ENCODE peak calls at places on chromosomes 3 and 15, in six cellular contexts. Z is DND-41, B is PC-3, T is HepG2, R is neural progenitor cell, A is fibroblast of lung. I is an unnamed sample. For H4K20me1, the result is how much of the 10 kb centered on the place peaks cover.

GRCh38 chr3:7038394-7038793 is 177.5 kb downstream of the GRM7 start:
- DNase-seq in Z (no peak), B (no peak), T (no peak), R (no peak), A (no peak), I (no peak)

GRCh38 chr3:149534671-149535394 is 60.3 kb downstream of the TM4SF4 start:
- DNase-seq in Z (no peak), B (no peak), T (no peak), R (no peak), A (peak), I (peak)

GRCh38 chr3:48405971-48406370 is 23.9 kb downstream of the PLXNB1 start:
- DNase-seq in Z (no peak), B (no peak), T (no peak), R (no peak), A (no peak), I (no peak)

GRCh38 chr15:55741592-55742497 is 1.1 kb downstream of the PRTG start:
- DNase-seq in Z (no peak), B (peak), T (peak), R (peak), A (no peak), I (peak)

GRCh38 chr3:66435988-66436387 is 64.8 kb downstream of the LRIG1 start:
- DNase-seq in Z (no peak), B (no peak), T (no peak), R (no peak), A (no peak), I (no peak)

GRCh38 chr15:101579766-101580165 is 72.4 kb downstream of the TM2D3 start:
- DNase-seq in Z (no peak), B (peak), T (no peak), R (no peak), A (peak), I (peak)

GRCh38 chr3:151460774-151461450 is at the start of gene IGSF10:
- DNase-seq in Z (peak), B (no peak), T (no peak), R (peak), A (no peak), I (no peak)

GRCh38 chr3:40741729-40742128 is 217.0 kb downstream of the ZNF621 start:
- DNase-seq in Z (no peak), B (no peak), T (no peak), R (peak), A (peak), I (no peak)

GRCh38 chr3:185322111-185322510 is 40.8 kb upstream of the MAP3K13 start:
- DNase-seq in Z (no peak), B (no peak), T (no peak), R (no peak), A (no peak), I (no peak)

GRCh38 chr3:126419886-126420786 is 25.4 kb downstream of the CFAP100 start:
- DNase-seq in Z (no peak), B (no peak), T (peak), R (no peak), A (no peak), I (no peak)

GRCh38 chr3:14206548-14207177 is 28.0 kb downstream of the LSM3 start:
- DNase-seq in Z (no peak), B (no peak), T (peak), R (no peak), A (no peak), I (no peak)

GRCh38 chr3:128131897-128132646 is 8.5 kb upstream of the RUVBL1 start:
- DNase-seq in Z (no peak), B (no peak), T (peak), R (no peak), A (no peak), I (no peak)
- H4K20me1 ChIP-seq in Z (under half), B (under half), T (under half), R (under half), A (under half), I (under half)

GRCh38 chr15:38459480-38459879 is 5.6 kb downstream of the FAM98B start:
- DNase-seq in Z (no peak), B (no peak), T (no peak), R (no peak), A (no peak), I (no peak)

GRCh38 chr15:38455096-38455495 is 1.2 kb downstream of the FAM98B start:
- DNase-seq in Z (no peak), B (peak), T (no peak), R (no peak), A (peak), I (no peak)

GRCh38 chr15:38453971-38454686 is at the start of gene FAM98B:
- DNase-seq in Z (peak), B (peak), T (peak), R (peak), A (peak), I (peak)

GRCh38 chr15:38458646-38459045 is 4.7 kb downstream of the FAM98B start:
- DNase-seq in Z (no peak), B (no peak), T (no peak), R (no peak), A (no peak), I (no peak)

GRCh38 chr15:38454687-38455071 is 752 bp downstream of the FAM98B start:
- DNase-seq in Z (no peak), B (no peak), T (peak), R (peak), A (peak), I (no peak)
- H3K9ac ChIP-seq in Z (peak), B (peak), T (peak), R (peak), A (peak), I (peak)

DNA sequence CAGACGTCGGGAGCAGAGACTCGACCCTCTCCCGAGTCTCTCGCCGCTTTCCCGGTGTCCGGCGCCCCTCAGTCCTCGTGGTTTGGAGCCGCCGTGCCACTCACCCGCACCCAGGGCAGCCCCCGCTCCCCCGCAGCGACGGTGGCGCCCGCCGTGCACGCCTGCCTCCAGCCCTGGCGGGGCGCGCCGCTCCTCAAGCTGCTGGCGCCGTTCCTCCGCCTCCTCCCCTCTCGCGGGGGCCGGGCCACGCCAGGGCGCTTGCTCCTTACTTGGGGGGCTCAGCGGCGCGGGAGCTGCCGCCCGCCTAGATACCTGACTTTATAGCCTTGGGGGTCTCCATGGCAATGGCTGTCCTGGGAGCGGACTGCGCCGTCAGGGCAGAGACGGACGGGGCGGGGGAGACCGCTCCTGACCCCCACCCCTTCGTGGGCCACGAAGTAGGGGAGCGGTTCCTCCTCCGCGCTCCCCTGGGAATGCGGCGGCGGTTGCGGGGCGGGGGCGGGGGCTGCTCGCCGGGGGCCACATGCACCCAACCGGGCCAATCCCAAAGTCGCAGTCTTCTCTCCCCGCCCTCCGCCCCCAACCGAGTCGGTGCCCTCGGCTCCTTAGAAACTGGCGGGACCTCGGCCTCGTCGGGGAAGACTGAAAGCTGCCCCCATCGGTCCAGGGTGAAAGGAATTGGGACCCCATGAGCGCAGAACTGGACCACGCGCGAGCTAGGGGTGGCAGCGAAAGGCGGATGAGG is at the start of gene ANKRD63:
- DNase-seq in Z (no peak), B (peak), T (no peak), R (peak), A (no peak), I (no peak)
- TF ChIP-seq EZH2 in Z (no peak), B (no peak), T (no peak), R (peak), A (peak), I (peak)

DNA sequence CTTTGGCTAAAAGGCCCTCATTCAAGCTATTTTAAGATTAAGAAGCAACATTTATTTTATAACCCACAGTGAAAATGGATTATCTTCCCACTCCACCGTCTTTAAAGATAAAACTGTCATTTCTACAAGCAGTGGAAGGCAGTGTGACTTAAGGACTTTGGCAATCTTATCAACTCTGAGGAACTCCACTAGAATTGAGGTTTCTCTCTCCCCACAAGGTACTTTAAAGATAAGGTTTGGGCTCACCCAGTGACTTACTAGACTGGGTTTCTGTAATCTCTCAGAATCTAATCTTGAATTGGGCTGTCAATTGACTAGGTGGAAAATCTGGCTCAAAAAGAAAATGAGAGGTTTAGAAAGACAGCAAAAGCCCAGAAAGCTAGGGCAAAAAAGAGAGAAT is 21.7 kb downstream of the ZNF385D start:
- DNase-seq in Z (no peak), B (no peak), T (no peak), R (no peak), A (peak), I (no peak)
- H4K20me1 ChIP-seq in Z (under half), B (under half), T (under half), R (under half), A (under half), I (under half)

GRCh38 chr3:11238057-11238456 is 34.1 kb upstream of the ATG7 start:
- DNase-seq in Z (no peak), B (peak), T (no peak), R (no peak), A (peak), I (peak)
- H3K9ac ChIP-seq in Z (no peak), B (peak), T (no peak), R (no peak), A (peak), I (peak)

GRCh38 chr3:172448661-172449467 is 608 bp upstream of the GHSR start:
- DNase-seq in Z (no peak), B (no peak), T (no peak), R (peak), A (no peak), I (no peak)
- TF ChIP-seq EZH2 in Z (no peak), B (no peak), T (no peak), R (peak), A (no peak), I (peak)

GRCh38 chr15:59002418-59002859 is 15.0 kb downstream of the RNF111 start:
- DNase-seq in Z (no peak), B (no peak), T (no peak), R (no peak), A (no peak), I (no peak)

GRCh38 chr15:59005579-59005978 is 18.1 kb downstream of the RNF111 start:
- DNase-seq in Z (no peak), B (no peak), T (no peak), R (no peak), A (no peak), I (no peak)

GRCh38 chr15:58999694-59000093 is 12.2 kb downstream of the RNF111 start:
- DNase-seq in Z (no peak), B (no peak), T (no peak), R (no peak), A (no peak), I (no peak)

DNA sequence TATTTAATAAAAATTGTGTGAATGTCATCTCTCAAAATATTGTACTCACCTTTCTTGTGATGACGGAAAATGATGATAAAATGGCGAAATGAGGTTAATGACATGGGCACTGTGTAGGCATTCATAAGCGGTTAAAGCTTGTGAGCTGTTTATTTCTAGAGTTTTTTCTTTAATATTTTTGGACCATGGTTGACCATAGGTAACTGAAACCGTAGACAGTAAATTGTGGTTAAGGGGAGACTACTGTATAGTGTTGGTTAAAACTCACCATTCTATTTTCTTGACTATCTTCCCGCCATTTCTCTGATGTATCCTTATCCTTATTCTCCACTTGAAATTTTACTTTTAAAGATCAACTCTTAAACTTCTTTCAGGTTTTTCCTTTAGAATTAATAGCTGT is 14.5 kb downstream of the RNF111 start:
- DNase-seq in Z (no peak), B (no peak), T (no peak), R (no peak), A (no peak), I (no peak)
- H4K20me1 ChIP-seq in Z (under half), B (under half), T (under half), R (half or more), A (under half), I (under half)

GRCh38 chr3:4809970-4810369 is 169.3 kb upstream of the BHLHE40 start:
- DNase-seq in Z (no peak), B (no peak), T (no peak), R (no peak), A (peak), I (peak)

GRCh38 chr3:4808637-4809036 is 170.6 kb upstream of the BHLHE40 start:
- DNase-seq in Z (no peak), B (no peak), T (no peak), R (no peak), A (no peak), I (no peak)

GRCh38 chr3:4805662-4806061 is 173.6 kb upstream of the BHLHE40 start:
- DNase-seq in Z (no peak), B (no peak), T (no peak), R (no peak), A (no peak), I (no peak)

GRCh38 chr3:4806535-4807108 is 172.6 kb upstream of the BHLHE40 start:
- DNase-seq in Z (no peak), B (no peak), T (no peak), R (no peak), A (no peak), I (no peak)

DNA sequence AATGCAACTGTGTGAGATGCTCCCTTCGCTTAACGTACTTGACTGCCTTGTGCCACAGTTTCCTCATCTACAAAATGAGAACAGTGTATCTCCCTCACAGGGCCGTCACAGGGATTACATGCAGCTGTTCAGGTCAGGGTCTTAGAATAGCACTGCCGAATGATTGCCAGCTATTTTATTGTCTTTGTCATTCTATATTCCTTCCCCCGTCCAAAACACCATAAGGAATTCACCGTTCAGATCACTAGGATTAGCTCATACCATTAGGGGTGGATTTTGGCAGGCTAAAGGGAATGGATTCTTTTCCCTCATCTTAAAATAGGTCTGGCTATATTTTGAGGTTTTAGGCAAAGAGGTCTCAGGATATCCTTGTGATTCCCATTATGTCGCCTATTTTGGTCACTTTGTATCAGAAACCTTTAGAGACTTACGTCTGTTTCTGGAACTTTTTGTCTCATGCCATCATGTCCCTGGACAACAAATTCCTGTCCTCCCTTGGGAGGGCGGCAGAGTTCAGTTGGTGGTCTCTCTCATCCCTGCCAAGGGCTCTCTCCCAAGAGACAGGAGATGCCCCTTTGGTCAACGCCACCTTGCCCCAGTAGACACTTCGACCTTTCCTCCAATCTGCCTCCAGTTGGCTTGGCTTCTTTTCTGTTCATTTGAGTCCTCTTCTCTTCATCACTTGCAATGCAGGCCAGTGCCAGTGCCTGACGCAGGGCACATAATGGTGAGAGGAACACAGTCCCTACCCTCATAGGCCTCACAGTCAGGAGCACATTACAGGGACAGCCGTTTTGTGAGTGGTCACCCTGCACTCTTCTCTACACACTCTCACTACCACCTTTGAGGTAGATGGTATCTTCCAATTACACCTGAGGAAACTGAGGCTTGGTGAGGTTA is 171.6 kb upstream of the BHLHE40 start:
- DNase-seq in Z (no peak), B (no peak), T (no peak), R (no peak), A (no peak), I (no peak)
- H3K9ac ChIP-seq in Z (no peak), B (no peak), T (no peak), R (no peak), A (no peak), I (no peak)

GRCh38 chr3:137759505-137759904 is 4.6 kb upstream of the SOX14 start:
- DNase-seq in Z (no peak), B (no peak), T (no peak), R (no peak), A (no peak), I (no peak)

GRCh38 chr3:137762674-137763593 is 1.2 kb upstream of the SOX14 start:
- DNase-seq in Z (no peak), B (no peak), T (no peak), R (no peak), A (no peak), I (no peak)

GRCh38 chr3:137761563-137762503 is 2.3 kb upstream of the SOX14 start:
- DNase-seq in Z (no peak), B (no peak), T (no peak), R (peak), A (no peak), I (no peak)

GRCh38 chr3:137760341-137761098 is 3.6 kb upstream of the SOX14 start:
- DNase-seq in Z (no peak), B (no peak), T (no peak), R (peak), A (no peak), I (no peak)

DNA sequence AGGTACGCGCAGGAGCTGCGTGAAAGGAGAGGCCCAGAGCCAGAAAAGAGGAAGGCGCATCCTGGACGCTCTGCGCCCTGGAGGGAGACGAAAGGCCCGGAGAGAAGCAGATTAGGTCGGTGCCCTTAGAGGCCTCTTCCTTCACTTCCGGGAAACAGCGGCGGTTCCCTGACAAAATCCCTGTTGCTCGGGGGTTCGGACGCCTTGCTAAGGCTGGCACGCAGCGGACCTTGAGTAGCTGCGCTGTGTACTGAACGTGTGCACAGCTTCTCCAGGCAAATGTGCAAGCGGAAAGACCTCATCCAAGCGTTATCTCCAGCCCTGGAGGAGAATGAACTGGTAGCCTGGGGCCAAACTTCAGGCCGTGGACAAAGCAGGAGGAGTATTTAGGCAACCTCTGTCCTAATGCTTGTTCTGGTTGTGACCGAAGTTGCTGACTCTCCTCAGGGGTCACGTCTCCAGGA is 3.0 kb upstream of the SOX14 start:
- DNase-seq in Z (no peak), B (no peak), T (no peak), R (peak), A (no peak), I (no peak)
- TF ChIP-seq EZH2 in Z (no peak), B (no peak), T (no peak), R (peak), A (no peak), I (no peak)